ENCODE peak calls at places on chromosomes 16 and 17, in six cellular contexts. U is stomach, P is ovary, C is sigmoid colon, X is tibial nerve, D is upper lobe of left lung. N is an unnamed sample.

GRCh38 chr17:80479246-80479566 is 2.8 kb upstream of the NPTX1 start:
- DNase-seq in U (no peak), P (no peak), C (no peak), X (no peak), D (no peak), N (no peak)

GRCh38 chr17:63984651-63985386 is 12.1 kb upstream of the SCN4A start:
- DNase-seq in U (peak), P (no peak), C (no peak), X (no peak), D (peak), N (peak)

GRCh38 chr16:29825145-29826044 is 5.1 kb downstream of the MVP start:
- DNase-seq in U (no peak), P (peak), C (peak), X (no peak), D (no peak), N (peak)

GRCh38 chr16:84228321-84228838 is 11.4 kb downstream of the KCNG4 start:
- DNase-seq in U (no peak), P (peak), C (peak), X (peak), D (peak), N (peak)

GRCh38 chr17:65173284-65173793 is 36.2 kb downstream of the RGS9 start:
- DNase-seq in U (peak), P (no peak), C (no peak), X (no peak), D (peak), N (peak)

GRCh38 chr16:396605-397004 is 394 bp upstream of the NME4 start:
- DNase-seq in U (no peak), P (peak), C (peak), X (no peak), D (peak), N (peak)

GRCh38 chr16:2786061-2786825 is 1.1 kb downstream of the PRSS33 start:
- DNase-seq in U (no peak), P (peak), C (peak), X (no peak), D (no peak), N (no peak)

GRCh38 chr17:73292031-73292531 is 19.7 kb downstream of the CDC42EP4 start:
- DNase-seq in U (peak), P (no peak), C (peak), X (no peak), D (peak), N (no peak)

GRCh38 chr17:68600123-68600880 is 865 bp downstream of the FAM20A start:
- DNase-seq in U (peak), P (peak), C (no peak), X (no peak), D (peak), N (peak)

GRCh38 chr17:81397314-81398169 is 2.3 kb downstream of the BAHCC1 start:
- DNase-seq in U (peak), P (no peak), C (no peak), X (no peak), D (no peak), N (peak)

GRCh38 chr16:50515218-50515617 is 33.0 kb upstream of the NKD1 start:
- DNase-seq in U (no peak), P (no peak), C (no peak), X (no peak), D (no peak), N (no peak)

GRCh38 chr17:41814195-41814594 is 1.4 kb downstream of the FKBP10 start:
- DNase-seq in U (no peak), P (no peak), C (no peak), X (no peak), D (no peak), N (no peak)

GRCh38 chr16:81394966-81395655 is 49.5 kb upstream of the CMIP start:
- DNase-seq in U (peak), P (no peak), C (no peak), X (no peak), D (no peak), N (no peak)

GRCh38 chr16:20318437-20318836 is 8.9 kb downstream of the GP2 start:
- DNase-seq in U (no peak), P (no peak), C (no peak), X (no peak), D (no peak), N (no peak)

GRCh38 chr16:85227924-85228462 is 115.7 kb upstream of the CIBAR2 start:
- DNase-seq in U (no peak), P (peak), C (peak), X (no peak), D (no peak), N (no peak)

GRCh38 chr16:84239186-84239790 is 524 bp downstream of the KCNG4 start:
- DNase-seq in U (no peak), P (no peak), C (no peak), X (no peak), D (no peak), N (no peak)

DNA sequence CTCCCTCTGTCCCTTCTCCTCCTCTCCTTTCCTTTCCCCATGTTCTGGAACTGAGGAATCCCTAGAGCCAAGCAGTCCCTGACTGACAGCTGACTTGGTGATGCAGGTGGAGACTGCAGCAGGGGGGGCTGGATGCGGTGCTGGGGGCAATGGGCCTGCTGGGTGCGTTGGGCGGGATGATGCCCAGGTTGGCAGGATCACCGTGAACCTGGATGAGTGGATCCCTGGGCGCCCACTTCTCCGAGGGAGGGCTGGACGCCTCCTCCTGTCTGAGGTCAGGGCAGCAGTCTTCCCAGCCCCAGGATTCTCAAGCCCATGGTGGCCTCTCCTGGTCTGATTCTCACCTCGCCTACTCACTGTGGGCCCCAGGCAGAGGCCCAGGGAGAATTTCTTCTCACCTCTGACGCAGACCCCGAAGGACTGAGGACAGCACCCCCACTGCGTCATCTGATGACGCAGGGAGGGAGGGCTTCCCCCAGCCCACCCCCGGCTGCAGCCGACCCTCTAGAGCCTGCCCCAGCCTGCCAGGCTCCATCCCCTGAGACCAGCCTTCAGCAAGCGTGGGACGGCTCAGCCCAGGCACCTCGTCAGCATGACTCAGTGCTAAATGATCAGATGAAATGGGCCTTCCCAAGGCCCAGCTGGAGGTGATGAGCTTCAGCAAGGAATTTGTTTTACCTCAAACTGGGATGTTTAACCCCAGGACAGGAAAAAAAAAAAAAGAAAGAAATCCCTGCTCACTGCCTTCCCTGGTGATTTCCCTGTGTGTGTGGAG is 188.0 kb upstream of the TNRC6C start:
- DNase-seq in U (no peak), P (no peak), C (no peak), X (no peak), D (no peak), N (no peak)
- TF ChIP-seq EP300 in U (no peak), P (no peak), C (no peak), X (no peak), D (no peak), N (no peak)

GRCh38 chr16:88499314-88499713 is 46.2 kb downstream of the ZFPM1 start:
- DNase-seq in U (no peak), P (no peak), C (no peak), X (no peak), D (no peak), N (no peak)

GRCh38 chr16:88500255-88500661 is 47.2 kb downstream of the ZFPM1 start:
- DNase-seq in U (peak), P (no peak), C (no peak), X (no peak), D (no peak), N (no peak)

GRCh38 chr16:88499836-88500251 is 46.8 kb downstream of the ZFPM1 start:
- DNase-seq in U (peak), P (no peak), C (no peak), X (no peak), D (no peak), N (no peak)

GRCh38 chr16:88498576-88499208 is 45.6 kb downstream of the ZFPM1 start:
- DNase-seq in U (no peak), P (no peak), C (no peak), X (no peak), D (no peak), N (no peak)

DNA sequence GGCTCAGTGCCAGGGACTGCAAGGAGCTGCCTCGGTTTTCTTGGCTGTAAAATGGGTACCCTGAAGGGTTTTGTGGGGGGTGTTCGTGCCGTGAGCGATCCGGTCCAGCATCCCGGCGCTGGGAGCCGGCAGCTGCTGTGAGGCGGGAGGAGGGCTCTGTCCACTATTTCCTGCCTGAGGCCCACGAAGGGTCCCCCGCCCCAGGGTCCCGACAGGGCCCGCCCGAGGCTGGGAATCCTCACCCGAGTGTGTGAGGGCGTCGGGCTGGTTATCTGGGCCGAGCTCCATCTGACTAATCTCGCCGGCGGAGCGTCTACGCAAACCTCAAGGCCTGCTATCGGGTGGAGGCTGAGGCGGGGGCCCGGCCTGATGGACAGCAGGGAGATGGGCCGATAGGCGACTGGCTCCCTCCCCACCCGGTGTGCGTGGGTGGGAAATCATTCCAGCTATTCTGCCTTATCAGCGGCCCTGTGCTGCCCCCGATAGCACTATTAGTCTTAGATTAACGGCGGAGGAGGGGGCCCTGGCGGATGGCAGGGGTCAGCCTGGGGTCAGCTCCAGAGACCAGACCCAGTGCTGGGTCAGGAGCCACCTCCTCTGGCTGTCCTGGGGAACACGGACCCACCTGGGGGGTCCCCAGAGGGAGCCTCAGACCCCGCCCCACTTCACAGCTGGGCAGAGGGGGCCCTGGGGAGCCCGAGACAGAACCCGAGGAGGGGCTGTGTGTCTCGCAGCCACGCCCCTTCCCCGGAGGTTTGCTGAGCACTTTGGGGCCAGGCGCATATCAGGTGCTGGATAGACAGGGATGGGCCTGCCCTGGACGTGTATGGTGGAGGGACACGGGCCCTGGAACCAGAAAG is 44.7 kb downstream of the ZFPM1 start:
- DNase-seq in U (no peak), P (no peak), C (no peak), X (no peak), D (no peak), N (no peak)
- TF ChIP-seq EP300 in U (no peak), P (no peak), C (no peak), X (no peak), D (no peak), N (no peak)

GRCh38 chr17:13437966-13438779 is 163.6 kb downstream of the HS3ST3A1 start:
- DNase-seq in U (no peak), P (no peak), C (no peak), X (no peak), D (no peak), N (no peak)
- TF ChIP-seq EP300 in U (no peak), P (no peak), C (no peak), X (no peak), D (no peak), N (no peak)

DNA sequence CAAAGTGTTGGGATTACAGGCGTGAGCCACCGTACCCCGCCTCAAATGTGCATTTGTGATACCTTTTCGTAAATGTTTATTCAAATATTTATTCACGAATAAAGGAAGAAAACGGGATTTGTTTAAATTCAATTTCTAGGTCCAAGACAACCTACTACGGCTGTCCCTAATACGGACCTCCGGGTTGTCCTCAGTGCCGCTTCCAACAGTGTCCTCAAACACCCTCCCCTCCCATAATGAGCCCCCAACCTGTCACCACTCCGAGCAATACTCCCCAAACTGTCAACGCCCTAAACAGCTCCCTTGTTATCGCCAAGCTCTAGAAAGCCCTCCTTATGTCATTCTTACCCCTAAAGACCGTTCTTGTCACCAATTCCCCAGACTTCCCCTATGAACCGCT is 539 bp upstream of the GABARAPL2 start:
- DNase-seq in U (no peak), P (no peak), C (no peak), X (no peak), D (no peak), N (no peak)
- TF ChIP-seq EP300 in U (no peak), P (no peak), C (no peak), X (no peak), D (no peak), N (no peak)

GRCh38 chr17:57902800-57903759 is 52.1 kb downstream of the CUEDC1 start:
- DNase-seq in U (peak), P (no peak), C (peak), X (peak), D (peak), N (peak)
- TF ChIP-seq EP300 in U (no peak), P (no peak), C (no peak), X (no peak), D (no peak), N (peak)

GRCh38 chr16:89873822-89874689 is 664 bp downstream of the TCF25 start:
- DNase-seq in U (peak), P (peak), C (peak), X (peak), D (peak), N (peak)
- TF ChIP-seq EP300 in U (no peak), P (no peak), C (no peak), X (peak), D (no peak), N (no peak)

DNA sequence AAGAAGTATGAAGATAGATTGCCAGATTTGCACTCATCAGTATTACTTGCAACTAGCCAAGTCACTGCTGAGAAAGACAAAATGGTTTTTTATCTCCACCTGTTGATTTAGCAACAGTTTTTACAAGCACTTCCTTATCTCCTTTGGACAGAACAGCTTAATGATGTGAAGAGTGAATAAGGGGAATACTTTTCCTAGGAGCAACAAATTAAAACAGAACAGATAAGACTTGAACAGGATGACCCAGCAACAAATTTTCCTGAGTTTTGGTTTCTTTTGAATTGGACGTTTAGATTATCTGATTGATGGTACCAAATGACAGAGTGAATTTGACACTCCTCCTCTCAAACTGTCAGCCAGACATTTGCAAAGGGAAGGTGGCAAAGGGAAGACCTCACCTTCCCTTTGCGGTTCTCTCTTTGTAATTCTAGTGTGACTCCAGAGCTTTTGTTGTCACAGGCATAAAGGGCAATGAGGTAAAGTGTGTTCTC is 130.6 kb downstream of the NLK start:
- DNase-seq in U (no peak), P (no peak), C (no peak), X (no peak), D (no peak), N (no peak)
- TF ChIP-seq EP300 in U (no peak), P (no peak), C (no peak), X (no peak), D (no peak), N (no peak)

N was measured in A549.